ENCODE peak calls at places on chromosomes 16 and 17, in ten cellular contexts. One of them, this sample, is unnamed.

GRCh38 chr17:50188521-50189395 is 12.7 kb downstream of the COL1A1 start:
- DNase-seq in lower leg skin: no peak
- DNase-seq in small intestine: no peak
- DNase-seq in anterior cingulate cortex: no peak
- DNase-seq in amniotic stem cell: no peak
- DNase-seq in cardiac fibroblast: peak; percentile 70
- DNase-seq in activated CD4-positive, alpha-beta T cell treated with anti-CD3 and anti-CD28 coated beads for 24 hours: no peak
- DNase-seq in stimulated activated CD4-positive, alpha-beta T cell treated with anti-CD3 and anti-CD28 coated beads, Interleukin-2, amount 100 ng/mL, for 24 hours: no peak
- DNase-seq in lung microvascular endothelial cell: no peak
- DNase-seq in HT1080: no peak
- DNase-seq in this sample: no peak

GRCh38 chr17:63476857-63477470 is at the start of gene ACE:
- DNase-seq in lower leg skin: no peak
- DNase-seq in small intestine: peak; percentile 88
- DNase-seq in anterior cingulate cortex: no peak
- DNase-seq in amniotic stem cell: no peak
- DNase-seq in cardiac fibroblast: no peak
- DNase-seq in activated CD4-positive, alpha-beta T cell treated with anti-CD3 and anti-CD28 coated beads for 24 hours: no peak
- DNase-seq in stimulated activated CD4-positive, alpha-beta T cell treated with anti-CD3 and anti-CD28 coated beads, Interleukin-2, amount 100 ng/mL, for 24 hours: peak; percentile 43
- DNase-seq in lung microvascular endothelial cell: peak; percentile 30
- DNase-seq in HT1080: no peak
- DNase-seq in this sample: no peak

GRCh38 chr16:47460301-47460754 is 535 bp downstream of the ITFG1 start:
- DNase-seq in lower leg skin: no peak
- DNase-seq in small intestine: peak; percentile 33
- DNase-seq in anterior cingulate cortex: no peak
- DNase-seq in amniotic stem cell: no peak
- DNase-seq in cardiac fibroblast: no peak
- DNase-seq in activated CD4-positive, alpha-beta T cell treated with anti-CD3 and anti-CD28 coated beads for 24 hours: no peak
- DNase-seq in stimulated activated CD4-positive, alpha-beta T cell treated with anti-CD3 and anti-CD28 coated beads, Interleukin-2, amount 100 ng/mL, for 24 hours: no peak
- DNase-seq in lung microvascular endothelial cell: peak; percentile 8
- DNase-seq in HT1080: no peak
- DNase-seq in this sample: no peak

GRCh38 chr16:78317871-78318270 is 218.4 kb downstream of the WWOX start:
- DNase-seq in lower leg skin: no peak
- DNase-seq in small intestine: no peak
- DNase-seq in anterior cingulate cortex: no peak
- DNase-seq in amniotic stem cell: no peak
- DNase-seq in cardiac fibroblast: no peak
- DNase-seq in activated CD4-positive, alpha-beta T cell treated with anti-CD3 and anti-CD28 coated beads for 24 hours: no peak
- DNase-seq in stimulated activated CD4-positive, alpha-beta T cell treated with anti-CD3 and anti-CD28 coated beads, Interleukin-2, amount 100 ng/mL, for 24 hours: no peak
- DNase-seq in lung microvascular endothelial cell: no peak
- DNase-seq in HT1080: no peak
- DNase-seq in this sample: no peak

GRCh38 chr16:1003551-1004347 is 22.2 kb downstream of the SOX8 start:
- DNase-seq in lower leg skin: no peak
- DNase-seq in small intestine: peak; percentile 7
- DNase-seq in anterior cingulate cortex: no peak
- DNase-seq in amniotic stem cell: no peak
- DNase-seq in cardiac fibroblast: no peak
- DNase-seq in activated CD4-positive, alpha-beta T cell treated with anti-CD3 and anti-CD28 coated beads for 24 hours: peak; percentile 37
- DNase-seq in stimulated activated CD4-positive, alpha-beta T cell treated with anti-CD3 and anti-CD28 coated beads, Interleukin-2, amount 100 ng/mL, for 24 hours: peak; percentile 65
- DNase-seq in lung microvascular endothelial cell: peak; percentile 44
- DNase-seq in HT1080: peak; percentile 53
- DNase-seq in this sample: no peak

GRCh38 chr17:6072157-6072556 is 2.0 kb downstream of the WSCD1 start:
- DNase-seq in lower leg skin: no peak
- DNase-seq in small intestine: no peak
- DNase-seq in anterior cingulate cortex: no peak
- DNase-seq in amniotic stem cell: no peak
- DNase-seq in cardiac fibroblast: peak; percentile 16
- DNase-seq in activated CD4-positive, alpha-beta T cell treated with anti-CD3 and anti-CD28 coated beads for 24 hours: no peak
- DNase-seq in stimulated activated CD4-positive, alpha-beta T cell treated with anti-CD3 and anti-CD28 coated beads, Interleukin-2, amount 100 ng/mL, for 24 hours: no peak
- DNase-seq in lung microvascular endothelial cell: no peak
- DNase-seq in HT1080: no peak
- DNase-seq in this sample: no peak

GRCh38 chr16:57516176-57516725 is 20.1 kb downstream of the CCDC102A start:
- DNase-seq in lower leg skin: no peak
- DNase-seq in small intestine: no peak
- DNase-seq in anterior cingulate cortex: no peak
- DNase-seq in amniotic stem cell: no peak
- DNase-seq in cardiac fibroblast: no peak
- DNase-seq in activated CD4-positive, alpha-beta T cell treated with anti-CD3 and anti-CD28 coated beads for 24 hours: no peak
- DNase-seq in stimulated activated CD4-positive, alpha-beta T cell treated with anti-CD3 and anti-CD28 coated beads, Interleukin-2, amount 100 ng/mL, for 24 hours: no peak
- DNase-seq in lung microvascular endothelial cell: no peak
- DNase-seq in HT1080: no peak
- DNase-seq in this sample: no peak

GRCh38 chr16:19583665-19584300 is 28.3 kb downstream of the VPS35L start:
- DNase-seq in lower leg skin: no peak
- DNase-seq in small intestine: peak; percentile 65
- DNase-seq in anterior cingulate cortex: peak; percentile 14
- DNase-seq in amniotic stem cell: no peak
- DNase-seq in cardiac fibroblast: peak; percentile 69
- DNase-seq in activated CD4-positive, alpha-beta T cell treated with anti-CD3 and anti-CD28 coated beads for 24 hours: no peak
- DNase-seq in stimulated activated CD4-positive, alpha-beta T cell treated with anti-CD3 and anti-CD28 coated beads, Interleukin-2, amount 100 ng/mL, for 24 hours: peak; percentile 20
- DNase-seq in lung microvascular endothelial cell: peak; percentile 60
- DNase-seq in HT1080: peak; percentile 56
- DNase-seq in this sample: no peak

GRCh38 chr17:41615454-41615853 is 2.9 kb upstream of the KRT16 start:
- DNase-seq in lower leg skin: no peak
- DNase-seq in small intestine: peak; percentile 42
- DNase-seq in anterior cingulate cortex: no peak
- DNase-seq in amniotic stem cell: no peak
- DNase-seq in cardiac fibroblast: no peak
- DNase-seq in activated CD4-positive, alpha-beta T cell treated with anti-CD3 and anti-CD28 coated beads for 24 hours: no peak
- DNase-seq in stimulated activated CD4-positive, alpha-beta T cell treated with anti-CD3 and anti-CD28 coated beads, Interleukin-2, amount 100 ng/mL, for 24 hours: no peak
- DNase-seq in lung microvascular endothelial cell: no peak
- DNase-seq in HT1080: no peak
- DNase-seq in this sample: no peak

GRCh38 chr17:45228121-45228941 is 6.6 kb downstream of the FMNL1 start:
- DNase-seq in lower leg skin: no peak
- DNase-seq in small intestine: no peak
- DNase-seq in anterior cingulate cortex: no peak
- DNase-seq in amniotic stem cell: no peak
- DNase-seq in cardiac fibroblast: no peak
- DNase-seq in activated CD4-positive, alpha-beta T cell treated with anti-CD3 and anti-CD28 coated beads for 24 hours: no peak
- DNase-seq in stimulated activated CD4-positive, alpha-beta T cell treated with anti-CD3 and anti-CD28 coated beads, Interleukin-2, amount 100 ng/mL, for 24 hours: no peak
- DNase-seq in lung microvascular endothelial cell: no peak
- DNase-seq in HT1080: peak; percentile 51
- DNase-seq in this sample: no peak

GRCh38 chr17:75898065-75898464 is 1.3 kb upstream of the TRIM65 start:
- DNase-seq in lower leg skin: no peak
- DNase-seq in small intestine: no peak
- DNase-seq in anterior cingulate cortex: no peak
- DNase-seq in amniotic stem cell: no peak
- DNase-seq in cardiac fibroblast: no peak
- DNase-seq in activated CD4-positive, alpha-beta T cell treated with anti-CD3 and anti-CD28 coated beads for 24 hours: no peak
- DNase-seq in stimulated activated CD4-positive, alpha-beta T cell treated with anti-CD3 and anti-CD28 coated beads, Interleukin-2, amount 100 ng/mL, for 24 hours: no peak
- DNase-seq in lung microvascular endothelial cell: no peak
- DNase-seq in HT1080: no peak
- DNase-seq in this sample: no peak

GRCh38 chr17:77779711-77780539 is 178.6 kb upstream of the TNRC6C start:
- DNase-seq in lower leg skin: no peak
- DNase-seq in small intestine: no peak
- DNase-seq in anterior cingulate cortex: peak; percentile 23
- DNase-seq in amniotic stem cell: no peak
- DNase-seq in cardiac fibroblast: no peak
- DNase-seq in activated CD4-positive, alpha-beta T cell treated with anti-CD3 and anti-CD28 coated beads for 24 hours: no peak
- DNase-seq in stimulated activated CD4-positive, alpha-beta T cell treated with anti-CD3 and anti-CD28 coated beads, Interleukin-2, amount 100 ng/mL, for 24 hours: no peak
- DNase-seq in lung microvascular endothelial cell: no peak
- DNase-seq in HT1080: peak; percentile 12
- DNase-seq in this sample: no peak

GRCh38 chr16:11560701-11561439 is 25.8 kb downstream of the LITAF start:
- DNase-seq in lower leg skin: peak; percentile 56
- DNase-seq in small intestine: peak; percentile 33
- DNase-seq in anterior cingulate cortex: no peak
- DNase-seq in amniotic stem cell: no peak
- DNase-seq in cardiac fibroblast: no peak
- DNase-seq in activated CD4-positive, alpha-beta T cell treated with anti-CD3 and anti-CD28 coated beads for 24 hours: peak; percentile 10
- DNase-seq in stimulated activated CD4-positive, alpha-beta T cell treated with anti-CD3 and anti-CD28 coated beads, Interleukin-2, amount 100 ng/mL, for 24 hours: peak; percentile 54
- DNase-seq in lung microvascular endothelial cell: peak; percentile 11
- DNase-seq in HT1080: no peak
- DNase-seq in this sample: no peak

GRCh38 chr17:40699359-40699758 is 4.2 kb downstream of the KRT24 start:
- DNase-seq in lower leg skin: no peak
- DNase-seq in small intestine: no peak
- DNase-seq in anterior cingulate cortex: no peak
- DNase-seq in amniotic stem cell: no peak
- DNase-seq in cardiac fibroblast: no peak
- DNase-seq in activated CD4-positive, alpha-beta T cell treated with anti-CD3 and anti-CD28 coated beads for 24 hours: no peak
- DNase-seq in stimulated activated CD4-positive, alpha-beta T cell treated with anti-CD3 and anti-CD28 coated beads, Interleukin-2, amount 100 ng/mL, for 24 hours: no peak
- DNase-seq in lung microvascular endothelial cell: no peak
- DNase-seq in HT1080: no peak
- DNase-seq in this sample: no peak

GRCh38 chr17:81002409-81003361 is 11.0 kb downstream of the CHMP6 start:
- DNase-seq in lower leg skin: peak; percentile 61
- DNase-seq in small intestine: peak; percentile 84
- DNase-seq in anterior cingulate cortex: peak; percentile 25
- DNase-seq in amniotic stem cell: no peak
- DNase-seq in cardiac fibroblast: peak; percentile 70
- DNase-seq in activated CD4-positive, alpha-beta T cell treated with anti-CD3 and anti-CD28 coated beads for 24 hours: no peak
- DNase-seq in stimulated activated CD4-positive, alpha-beta T cell treated with anti-CD3 and anti-CD28 coated beads, Interleukin-2, amount 100 ng/mL, for 24 hours: no peak
- DNase-seq in lung microvascular endothelial cell: peak; percentile 62
- DNase-seq in HT1080: peak; percentile 66
- DNase-seq in this sample: peak; percentile 48

GRCh38 chr16:67663151-67663876 is 2.6 kb downstream of the PARD6A start:
- DNase-seq in lower leg skin: no peak
- DNase-seq in small intestine: no peak
- DNase-seq in anterior cingulate cortex: no peak
- DNase-seq in amniotic stem cell: no peak
- DNase-seq in cardiac fibroblast: no peak
- DNase-seq in activated CD4-positive, alpha-beta T cell treated with anti-CD3 and anti-CD28 coated beads for 24 hours: no peak
- DNase-seq in stimulated activated CD4-positive, alpha-beta T cell treated with anti-CD3 and anti-CD28 coated beads, Interleukin-2, amount 100 ng/mL, for 24 hours: no peak
- DNase-seq in lung microvascular endothelial cell: peak; percentile 38
- DNase-seq in HT1080: no peak
- DNase-seq in this sample: no peak

GRCh38 chr17:5523249-5523648 is 36.9 kb downstream of the MIS12 start:
- DNase-seq in lower leg skin: no peak
- DNase-seq in small intestine: no peak
- DNase-seq in anterior cingulate cortex: no peak
- DNase-seq in amniotic stem cell: no peak
- DNase-seq in cardiac fibroblast: no peak
- DNase-seq in activated CD4-positive, alpha-beta T cell treated with anti-CD3 and anti-CD28 coated beads for 24 hours: no peak
- DNase-seq in stimulated activated CD4-positive, alpha-beta T cell treated with anti-CD3 and anti-CD28 coated beads, Interleukin-2, amount 100 ng/mL, for 24 hours: no peak
- DNase-seq in lung microvascular endothelial cell: no peak
- DNase-seq in HT1080: no peak
- DNase-seq in this sample: no peak

GRCh38 chr17:59365383-59365981 is 34.0 kb downstream of the YPEL2 start:
- DNase-seq in lower leg skin: no peak
- DNase-seq in small intestine: no peak
- DNase-seq in anterior cingulate cortex: peak; percentile 39
- DNase-seq in amniotic stem cell: no peak
- DNase-seq in cardiac fibroblast: no peak
- DNase-seq in activated CD4-positive, alpha-beta T cell treated with anti-CD3 and anti-CD28 coated beads for 24 hours: no peak
- DNase-seq in stimulated activated CD4-positive, alpha-beta T cell treated with anti-CD3 and anti-CD28 coated beads, Interleukin-2, amount 100 ng/mL, for 24 hours: no peak
- DNase-seq in lung microvascular endothelial cell: peak; percentile 24
- DNase-seq in HT1080: no peak
- DNase-seq in this sample: no peak

GRCh38 chr17:64781013-64781392 is 118.9 kb upstream of the SMURF2 start:
- DNase-seq in lower leg skin: no peak
- DNase-seq in small intestine: no peak
- DNase-seq in anterior cingulate cortex: no peak
- DNase-seq in amniotic stem cell: no peak
- DNase-seq in cardiac fibroblast: no peak
- DNase-seq in activated CD4-positive, alpha-beta T cell treated with anti-CD3 and anti-CD28 coated beads for 24 hours: no peak
- DNase-seq in stimulated activated CD4-positive, alpha-beta T cell treated with anti-CD3 and anti-CD28 coated beads, Interleukin-2, amount 100 ng/mL, for 24 hours: no peak
- DNase-seq in lung microvascular endothelial cell: no peak
- DNase-seq in HT1080: no peak
- DNase-seq in this sample: no peak

GRCh38 chr16:88705746-88706287 is 391 bp downstream of the RNF166 start:
- DNase-seq in lower leg skin: no peak
- DNase-seq in small intestine: no peak
- DNase-seq in anterior cingulate cortex: no peak
- DNase-seq in amniotic stem cell: no peak
- DNase-seq in cardiac fibroblast: no peak
- DNase-seq in activated CD4-positive, alpha-beta T cell treated with anti-CD3 and anti-CD28 coated beads for 24 hours: no peak
- DNase-seq in stimulated activated CD4-positive, alpha-beta T cell treated with anti-CD3 and anti-CD28 coated beads, Interleukin-2, amount 100 ng/mL, for 24 hours: peak; percentile 35
- DNase-seq in lung microvascular endothelial cell: no peak
- DNase-seq in HT1080: no peak
- DNase-seq in this sample: no peak

GRCh38 chr17:16980061-16980460 is 8.1 kb upstream of the TNFRSF13B start:
- DNase-seq in lower leg skin: no peak
- DNase-seq in small intestine: no peak
- DNase-seq in anterior cingulate cortex: no peak
- DNase-seq in amniotic stem cell: no peak
- DNase-seq in cardiac fibroblast: no peak
- DNase-seq in activated CD4-positive, alpha-beta T cell treated with anti-CD3 and anti-CD28 coated beads for 24 hours: no peak
- DNase-seq in stimulated activated CD4-positive, alpha-beta T cell treated with anti-CD3 and anti-CD28 coated beads, Interleukin-2, amount 100 ng/mL, for 24 hours: no peak
- DNase-seq in lung microvascular endothelial cell: no peak
- DNase-seq in HT1080: no peak
- DNase-seq in this sample: no peak

GRCh38 chr17:68777856-68778694 is 176.9 kb upstream of the FAM20A start:
- DNase-seq in lower leg skin: no peak
- DNase-seq in small intestine: peak; percentile 46
- DNase-seq in anterior cingulate cortex: no peak
- DNase-seq in amniotic stem cell: no peak
- DNase-seq in cardiac fibroblast: no peak
- DNase-seq in activated CD4-positive, alpha-beta T cell treated with anti-CD3 and anti-CD28 coated beads for 24 hours: no peak
- DNase-seq in stimulated activated CD4-positive, alpha-beta T cell treated with anti-CD3 and anti-CD28 coated beads, Interleukin-2, amount 100 ng/mL, for 24 hours: no peak
- DNase-seq in lung microvascular endothelial cell: peak; percentile 51
- DNase-seq in HT1080: no peak
- DNase-seq in this sample: no peak

GRCh38 chr17:58136669-58137279 is 11.4 kb upstream of the OR4D1 start:
- DNase-seq in lower leg skin: no peak
- DNase-seq in small intestine: peak; percentile 26
- DNase-seq in anterior cingulate cortex: no peak
- DNase-seq in amniotic stem cell: no peak
- DNase-seq in cardiac fibroblast: peak; percentile 9
- DNase-seq in activated CD4-positive, alpha-beta T cell treated with anti-CD3 and anti-CD28 coated beads for 24 hours: no peak
- DNase-seq in stimulated activated CD4-positive, alpha-beta T cell treated with anti-CD3 and anti-CD28 coated beads, Interleukin-2, amount 100 ng/mL, for 24 hours: no peak
- DNase-seq in lung microvascular endothelial cell: peak; percentile 5
- DNase-seq in HT1080: no peak
- DNase-seq in this sample: no peak

GRCh38 chr17:77369544-77369971 is 228.8 kb downstream of the SEC14L1 start:
- DNase-seq in lower leg skin: no peak
- DNase-seq in small intestine: no peak
- DNase-seq in anterior cingulate cortex: no peak
- DNase-seq in amniotic stem cell: no peak
- DNase-seq in cardiac fibroblast: no peak
- DNase-seq in activated CD4-positive, alpha-beta T cell treated with anti-CD3 and anti-CD28 coated beads for 24 hours: no peak
- DNase-seq in stimulated activated CD4-positive, alpha-beta T cell treated with anti-CD3 and anti-CD28 coated beads, Interleukin-2, amount 100 ng/mL, for 24 hours: no peak
- DNase-seq in lung microvascular endothelial cell: no peak
- DNase-seq in HT1080: no peak
- DNase-seq in this sample: no peak

GRCh38 chr17:57329380-57330214 is 73.3 kb downstream of the MSI2 start:
- DNase-seq in lower leg skin: no peak
- DNase-seq in small intestine: no peak
- DNase-seq in anterior cingulate cortex: no peak
- DNase-seq in amniotic stem cell: no peak
- DNase-seq in cardiac fibroblast: no peak
- DNase-seq in activated CD4-positive, alpha-beta T cell treated with anti-CD3 and anti-CD28 coated beads for 24 hours: no peak
- DNase-seq in stimulated activated CD4-positive, alpha-beta T cell treated with anti-CD3 and anti-CD28 coated beads, Interleukin-2, amount 100 ng/mL, for 24 hours: no peak
- DNase-seq in lung microvascular endothelial cell: no peak
- DNase-seq in HT1080: no peak
- DNase-seq in this sample: no peak

GRCh38 chr17:50847566-50847965 is 12.2 kb downstream of the WFIKKN2 start:
- DNase-seq in lower leg skin: no peak
- DNase-seq in small intestine: no peak
- DNase-seq in anterior cingulate cortex: no peak
- DNase-seq in amniotic stem cell: no peak
- DNase-seq in cardiac fibroblast: no peak
- DNase-seq in activated CD4-positive, alpha-beta T cell treated with anti-CD3 and anti-CD28 coated beads for 24 hours: no peak
- DNase-seq in stimulated activated CD4-positive, alpha-beta T cell treated with anti-CD3 and anti-CD28 coated beads, Interleukin-2, amount 100 ng/mL, for 24 hours: no peak
- DNase-seq in lung microvascular endothelial cell: no peak
- DNase-seq in HT1080: no peak
- DNase-seq in this sample: no peak

GRCh38 chr16:57131351-57131970 is 39.1 kb downstream of the CPNE2 start:
- DNase-seq in lower leg skin: no peak
- DNase-seq in small intestine: no peak
- DNase-seq in anterior cingulate cortex: peak; percentile 89
- DNase-seq in amniotic stem cell: no peak
- DNase-seq in cardiac fibroblast: no peak
- DNase-seq in activated CD4-positive, alpha-beta T cell treated with anti-CD3 and anti-CD28 coated beads for 24 hours: no peak
- DNase-seq in stimulated activated CD4-positive, alpha-beta T cell treated with anti-CD3 and anti-CD28 coated beads, Interleukin-2, amount 100 ng/mL, for 24 hours: no peak
- DNase-seq in lung microvascular endothelial cell: no peak
- DNase-seq in HT1080: no peak
- DNase-seq in this sample: no peak

GRCh38 chr16:49440156-49441065 is 66.8 kb downstream of the C16orf78 start:
- DNase-seq in lower leg skin: no peak
- DNase-seq in small intestine: no peak
- DNase-seq in anterior cingulate cortex: peak; percentile 6
- DNase-seq in amniotic stem cell: no peak
- DNase-seq in cardiac fibroblast: no peak
- DNase-seq in activated CD4-positive, alpha-beta T cell treated with anti-CD3 and anti-CD28 coated beads for 24 hours: no peak
- DNase-seq in stimulated activated CD4-positive, alpha-beta T cell treated with anti-CD3 and anti-CD28 coated beads, Interleukin-2, amount 100 ng/mL, for 24 hours: no peak
- DNase-seq in lung microvascular endothelial cell: no peak
- DNase-seq in HT1080: no peak
- DNase-seq in this sample: no peak